ENCODE peak calls at places on chromosomes 6 and 20, in six cellular contexts. M is fibroblast of pulmonary artery, Z is heart left ventricle, F is AG10803, V is OCI-LY7, U is bronchial epithelial cell. W is an unnamed sample.
A peak's percentile ranks its signal among the peaks of the same experiment; 100 is the strongest.

GRCh38 chr6:16236648-16237199 is 1.7 kb upstream of the GMPR start:
- DNase-seq in M (peak; percentile 68), Z (peak; percentile 49), F (peak; percentile 62), V (no peak), U (no peak), W (peak; percentile 27)

GRCh38 chr20:39269031-39269461 is 306.9 kb downstream of the DHX35 start:
- DNase-seq in M (peak; percentile 33), Z (peak; percentile 54), F (peak; percentile 5), V (peak; percentile 43), U (peak; percentile 5), W (peak; percentile 20)

GRCh38 chr20:2814587-2815051 is at the start of gene C20orf141:
- DNase-seq in M (peak; percentile 97), Z (peak; percentile 50), F (peak; percentile 99), V (no peak), U (peak; percentile 89), W (no peak)

GRCh38 chr6:138476116-138476515 is 23.2 kb downstream of the NHSL1 start:
- DNase-seq in M (no peak), Z (no peak), F (no peak), V (no peak), U (no peak), W (no peak)

GRCh38 chr6:31736026-31736767 is at the start of gene CLIC1:
- DNase-seq in M (peak; percentile 74), Z (peak; percentile 89), F (peak; percentile 71), V (peak; percentile 81), U (peak; percentile 76), W (peak; percentile 87)

GRCh38 chr6:168027521-168027920 is 30.1 kb downstream of the KIF25 start:
- DNase-seq in M (no peak), Z (no peak), F (no peak), V (no peak), U (no peak), W (no peak)

GRCh38 chr6:116278853-116279231 is 888 bp downstream of the TSPYL1 start:
- DNase-seq in M (peak; percentile 67), Z (peak; percentile 79), F (no peak), V (no peak), U (peak; percentile 24), W (no peak)

GRCh38 chr6:108737594-108738546 is 110.4 kb upstream of the ARMC2 start:
- DNase-seq in M (peak; percentile 92), Z (peak; percentile 54), F (peak; percentile 96), V (no peak), U (peak; percentile 100), W (no peak)

GRCh38 chr20:53003420-53003819 is 31.3 kb downstream of the TSHZ2 start:
- DNase-seq in M (peak; percentile 27), Z (no peak), F (peak; percentile 83), V (no peak), U (no peak), W (no peak)

GRCh38 chr6:11845664-11846577 is 67.3 kb upstream of the ADTRP start:
- DNase-seq in M (no peak), Z (no peak), F (no peak), V (no peak), U (peak; percentile 73), W (no peak)

GRCh38 chr6:10415593-10416480 is 963 bp upstream of the TFAP2A start:
- DNase-seq in M (no peak), Z (no peak), F (no peak), V (no peak), U (no peak), W (no peak)

GRCh38 chr6:34155471-34156300 is 9.8 kb upstream of the GRM4 start:
- DNase-seq in M (no peak), Z (no peak), F (no peak), V (no peak), U (no peak), W (no peak)

GRCh38 chr6:141675957-141676356 is 456.8 kb upstream of the GJE1 start:
- DNase-seq in M (peak; percentile 43), Z (no peak), F (peak; percentile 26), V (no peak), U (peak; percentile 13), W (no peak)

GRCh38 chr6:110180228-110181008 is at the start of gene CDC40:
- DNase-seq in M (no peak), Z (peak; percentile 68), F (no peak), V (no peak), U (no peak), W (no peak)

GRCh38 chr6:131629656-131630055 is 1.6 kb upstream of the MED23 start:
- DNase-seq in M (no peak), Z (no peak), F (no peak), V (no peak), U (peak; percentile 15), W (no peak)

GRCh38 chr6:125110056-125110455 is 43.5 kb upstream of the TPD52L1 start:
- DNase-seq in M (no peak), Z (no peak), F (no peak), V (no peak), U (no peak), W (no peak)

GRCh38 chr6:104418125-104418524 is 441.6 kb downstream of the HACE1 start:
- DNase-seq in M (no peak), Z (no peak), F (no peak), V (no peak), U (no peak), W (no peak)

GRCh38 chr6:3312604-3313167 is 53.9 kb downstream of the PSMG4 start:
- DNase-seq in M (no peak), Z (peak; percentile 67), F (no peak), V (no peak), U (no peak), W (no peak)

GRCh38 chr20:48332555-48332954 is 495.2 kb downstream of the PREX1 start:
- DNase-seq in M (no peak), Z (no peak), F (no peak), V (no peak), U (no peak), W (no peak)

GRCh38 chr6:82988904-82989303 is 76.7 kb downstream of the UBE3D start:
- DNase-seq in M (peak; percentile 35), Z (no peak), F (no peak), V (no peak), U (peak; percentile 32), W (no peak)

GRCh38 chr6:72083976-72084375 is 197.6 kb downstream of the RIMS1 start:
- DNase-seq in M (no peak), Z (no peak), F (peak; percentile 56), V (no peak), U (no peak), W (no peak)

GRCh38 chr20:8389381-8390368 is 257.6 kb downstream of the PLCB1 start:
- DNase-seq in M (peak; percentile 81), Z (no peak), F (peak; percentile 73), V (peak; percentile 75), U (peak; percentile 29), W (no peak)

GRCh38 chr6:137973201-137973600 is 106.1 kb downstream of the TNFAIP3 start:
- DNase-seq in M (peak; percentile 68), Z (no peak), F (peak; percentile 52), V (no peak), U (no peak), W (no peak)

GRCh38 chr6:72826744-72827438 is 205.0 kb downstream of the KCNQ5 start:
- DNase-seq in M (peak; percentile 88), Z (no peak), F (peak; percentile 72), V (no peak), U (peak; percentile 85), W (no peak)

GRCh38 chr6:129709909-129710721 is at the start of gene ARHGAP18:
- DNase-seq in M (peak; percentile 92), Z (peak; percentile 92), F (peak; percentile 91), V (peak; percentile 80), U (peak; percentile 89), W (peak; percentile 87)

GRCh38 chr6:163309491-163310026 is 105.0 kb upstream of the QKI start:
- DNase-seq in M (peak; percentile 40), Z (no peak), F (no peak), V (no peak), U (peak; percentile 95), W (no peak)

GRCh38 chr6:64996301-64996700 is 710.7 kb downstream of the EYS start:
- DNase-seq in M (peak; percentile 0), Z (no peak), F (no peak), V (no peak), U (no peak), W (no peak)

GRCh38 chr20:54642733-54643667 is 167.6 kb downstream of the DOK5 start:
- DNase-seq in M (no peak), Z (no peak), F (peak; percentile 24), V (no peak), U (no peak), W (no peak)

GRCh38 chr20:36331182-36331581 is 25.0 kb downstream of the DLGAP4 start:
- DNase-seq in M (no peak), Z (no peak), F (no peak), V (no peak), U (no peak), W (no peak)

GRCh38 chr20:35972445-35972844 is 4.1 kb downstream of the CNBD2 start:
- DNase-seq in M (no peak), Z (no peak), F (peak; percentile 29), V (no peak), U (no peak), W (no peak)

GRCh38 chr20:39381598-39381997 is 419.5 kb downstream of the DHX35 start:
- DNase-seq in M (no peak), Z (no peak), F (no peak), V (no peak), U (no peak), W (no peak)

GRCh38 chr6:25883991-25884390 is 9.9 kb upstream of the SLC17A3 start:
- DNase-seq in M (peak; percentile 87), Z (no peak), F (peak; percentile 83), V (no peak), U (peak; percentile 57), W (no peak)

GRCh38 chr20:44805991-44806729 is 4.2 kb downstream of the RIMS4 start:
- DNase-seq in M (peak; percentile 43), Z (peak; percentile 26), F (peak; percentile 62), V (no peak), U (no peak), W (no peak)

GRCh38 chr20:43536041-43536816 is 22.6 kb upstream of the SGK2 start:
- DNase-seq in M (no peak), Z (no peak), F (no peak), V (no peak), U (no peak), W (no peak)
- H3K4me3 ChIP-seq in M (no peak overlapping the region), Z (no peak overlapping the region), F (no peak overlapping the region), V (no peak overlapping the region), U (no peak overlapping the region), W (no peak overlapping the region)

GRCh38 chr20:23680151-23680550 is 8.7 kb downstream of the CST4 start:
- DNase-seq in M (peak; percentile 35), Z (peak; percentile 47), F (no peak), V (no peak), U (no peak), W (no peak)
- TF ChIP-seq CTCF in M (no peak), Z (no peak), F (no peak), V (no peak), U (no peak), W (no peak)

GRCh38 chr20:33662172-33662571 is at the start of gene C20orf144:
- DNase-seq in M (no peak), Z (no peak), F (no peak), V (no peak), U (no peak), W (no peak)
- H3K4me3 ChIP-seq in M (peak within 1 kb of the TSS; percentile 71), Z (peak within 1 kb of the TSS; percentile 74), F (peak within 1 kb of the TSS; percentile 80), V (peak within 1 kb of the TSS; percentile 72), U (peak within 1 kb of the TSS; percentile 76), W (peak within 1 kb of the TSS; percentile 73)

DNA sequence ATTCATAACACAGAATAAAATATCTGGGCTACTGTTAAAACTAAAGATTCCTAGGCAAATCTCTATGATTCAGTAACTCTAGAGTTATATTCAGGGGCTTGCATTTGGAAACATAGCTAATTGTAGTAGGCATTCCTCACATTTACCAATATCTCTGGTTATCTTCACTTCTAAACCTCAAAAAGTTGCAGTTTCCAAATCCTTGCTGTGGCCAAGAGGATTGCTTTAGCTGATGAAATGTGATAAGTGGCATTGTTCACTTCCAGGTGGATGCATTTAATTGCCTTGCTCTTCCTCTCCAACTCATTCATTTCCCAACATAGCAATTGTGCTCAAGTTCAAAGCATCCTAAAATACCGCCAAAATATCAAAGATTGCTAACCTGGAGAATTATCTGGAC is 246.6 kb downstream of the GRIK2 start:
- DNase-seq in M (peak; percentile 17), Z (no peak), F (peak; percentile 5), V (no peak), U (no peak), W (no peak)
- TF ChIP-seq CTCF in M (no peak), Z (no peak), F (no peak), V (no peak), U (no peak), W (no peak)